ENCODE peak calls at places on chromosomes 4 and X, in four cellular contexts. S is NB4, T is OCI-LY7, Z is esophagus muscularis mucosa. N is an unnamed sample.

GRCh38 chr4:174549696-174550095 is 27.4 kb upstream of the HPGD start:
- DNase-seq in S (no peak), T (no peak), Z (no peak), N (peak; percentile 53)

GRCh38 chr4:140856692-140857091 is 100.5 kb upstream of the TBC1D9 start:
- DNase-seq in S (no peak), T (no peak), Z (no peak), N (peak; percentile 74)

GRCh38 chrX:12988797-12989196 is 13.9 kb downstream of the TMSB4X start:
- DNase-seq in S (no peak), T (no peak), Z (no peak), N (peak; percentile 63)

GRCh38 chrX:153690466-153690865 is 2.7 kb downstream of the SLC6A8 start:
- DNase-seq in S (no peak), T (no peak), Z (no peak), N (no peak)

GRCh38 chr4:38976308-38976707 is 55.9 kb downstream of the TMEM156 start:
- DNase-seq in S (no peak), T (no peak), Z (no peak), N (no peak)

GRCh38 chr4:147848634-147849033 is 116.7 kb downstream of the ARHGAP10 start:
- DNase-seq in S (no peak), T (no peak), Z (no peak), N (no peak)

GRCh38 chrX:154750301-154751120 is at the start of gene GAB3:
- DNase-seq in S (peak; percentile 77), T (no peak), Z (no peak), N (no peak)

GRCh38 chrX:136170109-136170800 is 22.9 kb downstream of the FHL1 start:
- DNase-seq in S (no peak), T (no peak), Z (no peak), N (peak; percentile 59)

GRCh38 chr4:20127626-20128025 is 124.1 kb upstream of the SLIT2 start:
- DNase-seq in S (no peak), T (no peak), Z (no peak), N (peak; percentile 53)

GRCh38 chr4:182855312-182855711 is 61.9 kb downstream of the DCTD start:
- DNase-seq in S (no peak), T (no peak), Z (no peak), N (no peak)

DNA sequence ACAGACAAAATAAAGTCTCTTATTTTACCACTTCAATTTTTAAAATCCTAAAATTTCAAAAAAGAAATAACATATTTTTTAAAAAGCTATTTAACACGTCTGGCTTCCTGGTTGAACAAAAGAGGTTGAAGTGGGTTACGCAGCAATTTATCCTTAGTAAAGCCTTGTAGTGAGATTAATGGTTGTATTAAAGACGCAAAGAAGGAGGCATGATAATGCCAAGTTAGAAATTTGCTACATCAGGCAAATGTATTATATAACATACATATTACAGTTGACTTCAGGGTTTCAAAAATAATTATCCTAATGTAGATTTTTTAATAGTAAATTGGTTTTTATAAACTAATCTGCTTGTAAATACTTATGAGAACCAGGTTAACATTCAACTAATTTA is 35.3 kb downstream of the ANKRD17 start:
- DNase-seq in S (no peak), T (no peak), Z (no peak), N (no peak)
- H3K4me3 ChIP-seq in S (peak overlapping the region; percentile 97), T (no peak overlapping the region), Z (peak overlapping the region; percentile 53), N (no peak overlapping the region)

DNA sequence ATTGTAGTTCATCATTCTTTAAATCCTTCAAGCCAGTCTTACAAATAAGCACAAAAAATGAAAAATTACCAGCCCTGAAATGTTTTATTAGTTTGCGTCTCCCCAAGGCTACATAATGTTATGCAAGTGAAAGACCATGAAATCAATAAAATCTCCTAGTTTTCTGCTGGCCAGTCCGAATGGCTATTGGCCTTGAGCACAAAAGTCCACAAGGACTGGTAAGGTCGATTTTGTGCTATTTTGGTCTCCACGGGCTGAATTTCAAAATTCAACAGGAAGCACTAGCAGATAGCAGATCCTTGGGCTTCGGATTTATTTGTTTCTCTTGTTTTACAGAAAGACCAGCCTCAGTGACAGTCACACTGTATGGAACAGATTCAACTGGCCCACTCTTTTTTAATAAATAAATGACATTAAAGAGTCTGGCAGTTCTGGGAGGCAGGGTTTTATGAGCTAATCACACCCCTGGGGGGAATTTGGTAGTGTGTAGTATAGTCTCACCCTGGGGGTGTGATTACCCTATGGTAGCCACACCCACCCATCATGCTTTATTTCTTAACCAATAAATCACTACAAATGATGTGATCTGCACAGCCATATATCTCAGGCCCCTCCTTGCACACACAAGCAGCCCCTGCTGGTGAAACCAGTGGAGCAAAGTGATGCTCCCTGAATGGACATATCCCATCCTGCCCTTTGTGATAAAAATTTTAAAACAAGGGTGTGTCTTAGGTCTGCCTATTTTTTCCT is 51.1 kb upstream of the TMEM33 start:
- DNase-seq in S (no peak), T (no peak), Z (no peak), N (no peak)
- TF ChIP-seq CTCF in S (no peak), T (no peak), Z (no peak), N (no peak)

DNA sequence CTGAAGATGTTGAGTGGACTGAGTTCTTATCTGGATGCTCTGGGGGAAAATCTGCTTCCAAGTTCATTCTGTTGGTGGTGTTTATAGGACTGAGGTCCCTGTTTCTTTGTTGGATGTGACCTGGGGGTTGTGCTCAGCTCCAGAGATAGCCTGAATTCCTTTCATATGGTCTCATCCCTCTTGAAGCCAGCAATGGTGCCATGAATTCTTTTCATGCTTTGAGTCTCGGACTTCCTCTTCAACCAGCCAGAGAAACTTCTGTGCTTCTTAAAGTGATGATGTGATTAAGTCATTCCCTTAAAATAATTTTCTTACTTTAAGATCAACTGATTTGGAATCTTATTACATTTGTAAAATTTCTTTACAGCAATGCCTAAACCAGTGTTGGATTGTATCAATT is 233.8 kb upstream of the UGT8 start:
- DNase-seq in S (no peak), T (no peak), Z (no peak), N (peak; percentile 38)
- H3K4me3 ChIP-seq in S (no peak overlapping the region), T (no peak overlapping the region), Z (no peak overlapping the region), N (no peak overlapping the region)

GRCh38 chr4:15104825-15105224 is 102.5 kb downstream of the CPEB2 start:
- DNase-seq in S (no peak), T (no peak), Z (no peak), N (no peak)
- TF ChIP-seq CTCF in S (no peak), T (no peak), Z (no peak), N (no peak)

GRCh38 chr4:25654031-25654970 is 1.4 kb upstream of the SLC34A2 start:
- DNase-seq in S (no peak), T (no peak), Z (no peak), N (no peak)
- H3K4me3 ChIP-seq in S (no peak overlapping the region), T (no peak overlapping the region), Z (no peak overlapping the region), N (no peak overlapping the region)

DNA sequence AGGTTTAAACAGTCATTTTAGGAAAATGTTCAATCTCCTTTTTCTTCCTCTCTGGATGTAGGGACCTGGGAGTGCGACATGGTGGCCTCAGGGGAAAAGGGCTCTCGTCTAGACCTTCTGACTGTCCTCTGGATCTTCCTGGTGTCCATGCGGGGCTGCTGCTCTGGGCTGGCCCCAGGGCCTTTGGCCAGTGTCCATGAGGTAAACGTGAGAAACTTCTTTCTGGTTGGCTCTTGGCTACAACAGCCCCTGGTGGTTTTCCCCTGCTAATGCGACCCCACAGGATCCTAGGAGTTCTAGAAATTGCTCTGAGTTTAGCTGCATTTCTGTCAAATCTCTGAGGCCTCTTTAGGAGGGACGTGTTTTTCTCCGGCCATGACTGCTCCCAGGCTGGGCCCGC is 85.7 kb downstream of the MFAP3L start:
- DNase-seq in S (no peak), T (no peak), Z (no peak), N (no peak)
- TF ChIP-seq CTCF in S (no peak), T (no peak), Z (no peak), N (peak; percentile 2)

GRCh38 chr4:120830204-120830603 is 92.3 kb downstream of the PRDM5 start:
- DNase-seq in S (no peak), T (no peak), Z (no peak), N (peak; percentile 49)
- H3K4me3 ChIP-seq in S (no peak overlapping the region), T (no peak overlapping the region), Z (no peak overlapping the region), N (no peak overlapping the region)

DNA sequence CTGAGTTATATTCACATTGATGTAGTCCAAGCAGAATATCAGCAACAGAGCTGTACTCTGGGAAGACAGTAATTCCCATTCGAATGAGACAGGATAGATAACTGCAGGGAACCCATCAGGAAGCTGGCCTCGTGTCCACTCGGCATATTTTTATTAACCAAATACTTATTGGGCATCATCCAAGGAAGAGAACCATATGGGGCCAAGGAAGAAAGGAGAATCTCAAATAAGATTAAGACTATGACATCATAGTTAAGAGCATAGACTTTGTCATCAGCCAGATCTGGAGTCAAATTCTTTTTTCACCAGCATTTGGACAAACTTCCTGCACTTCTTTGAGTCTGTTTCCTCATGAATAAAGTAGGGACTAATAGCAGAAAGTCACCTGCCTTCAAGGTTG is 198.0 kb downstream of the SOWAHB start:
- DNase-seq in S (no peak), T (no peak), Z (no peak), N (no peak)
- TF ChIP-seq CTCF in S (no peak), T (no peak), Z (no peak), N (no peak)

DNA sequence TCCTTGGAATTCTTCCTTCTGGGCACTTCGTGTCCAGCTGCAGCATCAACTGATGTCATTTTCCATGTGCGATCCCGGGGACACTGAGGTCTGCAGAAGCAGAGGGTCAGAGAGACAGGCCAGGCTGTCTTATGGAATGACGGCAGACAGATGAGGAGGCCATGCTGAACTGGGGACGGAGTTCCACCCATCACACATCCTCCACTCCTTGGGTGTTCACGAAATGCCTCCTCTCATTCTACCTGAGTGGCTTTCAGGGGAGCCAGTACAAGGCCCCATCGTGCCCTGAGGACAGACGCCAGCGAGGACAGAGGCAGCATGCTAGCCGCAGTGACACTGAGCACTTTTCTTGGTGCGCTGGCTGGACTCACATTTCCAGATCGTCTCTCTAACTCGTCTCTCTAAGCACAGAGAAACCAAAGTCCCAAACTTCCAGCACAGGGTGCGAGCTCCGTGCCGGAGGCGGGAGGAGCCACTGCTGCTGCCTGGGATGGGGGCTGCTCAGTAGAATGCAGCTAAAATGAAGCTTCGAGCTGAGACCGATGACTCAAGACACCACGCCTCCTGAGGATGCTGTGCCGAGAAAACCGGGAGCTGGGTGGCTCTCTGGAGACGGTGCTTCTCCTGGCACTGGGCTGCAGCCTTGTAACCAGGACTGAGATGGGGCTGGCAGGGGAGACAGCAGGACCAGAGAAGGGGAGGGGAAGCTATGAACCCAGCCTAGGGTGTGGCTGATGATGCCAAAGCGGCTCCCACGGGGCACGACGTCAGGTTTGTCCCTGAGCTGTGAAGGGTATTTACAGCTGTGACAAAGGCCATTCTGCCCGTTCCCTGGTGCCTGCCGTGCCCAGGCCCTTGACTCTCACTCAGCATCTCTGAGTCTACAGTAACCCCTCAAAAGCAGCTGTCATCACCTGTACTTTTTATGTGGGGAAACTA is 8.2 kb downstream of the ABLIM2 start:
- DNase-seq in S (no peak), T (no peak), Z (no peak), N (no peak)
- H3K4me3 ChIP-seq in S (no peak overlapping the region), T (no peak overlapping the region), Z (no peak overlapping the region), N (no peak overlapping the region)